ENCODE peak calls at places on chromosome 6, in four cellular contexts. D, E, L and U are unnamed samples.

GRCh38 chr6:11900662-11901598 is 111.2 kb upstream of the HIVEP1 start:
- DNase-seq in D (no peak), E (no peak), L (no peak), U (no peak)

GRCh38 chr6:130625825-130626500 is 201.2 kb upstream of the SMLR1 start:
- DNase-seq in D (no peak), E (no peak), L (no peak), U (peak; percentile 84)

GRCh38 chr6:22248513-22249308 is 48.1 kb downstream of the PRL start:
- DNase-seq in D (no peak), E (no peak), L (no peak), U (peak; percentile 51)

GRCh38 chr6:20909621-20910020 is 375.4 kb downstream of the CDKAL1 start:
- DNase-seq in D (no peak), E (no peak), L (no peak), U (no peak)

GRCh38 chr6:7542878-7543394 is 1.5 kb downstream of the DSP start:
- DNase-seq in D (peak; percentile 75), E (no peak), L (peak; percentile 49), U (peak; percentile 35)

GRCh38 chr6:14228571-14228970 is 111.0 kb downstream of the CD83 start:
- DNase-seq in D (no peak), E (no peak), L (no peak), U (peak; percentile 31)

GRCh38 chr6:35185302-35185681 is 28.5 kb upstream of the SCUBE3 start:
- DNase-seq in D (no peak), E (no peak), L (no peak), U (no peak)

GRCh38 chr6:82144852-82145332 is 102.7 kb downstream of the IBTK start:
- DNase-seq in D (peak; percentile 66), E (no peak), L (peak; percentile 31), U (peak; percentile 91)

GRCh38 chr6:87929843-87930288 is 117.8 kb upstream of the SPACA1 start:
- DNase-seq in D (peak; percentile 81), E (peak; percentile 68), L (peak; percentile 94), U (peak; percentile 77)

GRCh38 chr6:169342655-169343054 is 89.0 kb upstream of the THBS2 start:
- DNase-seq in D (no peak), E (no peak), L (peak; percentile 29), U (no peak)

GRCh38 chr6:92047152-92047551 is 1372.2 kb downstream of the EPHA7 start:
- DNase-seq in D (no peak), E (no peak), L (no peak), U (no peak)

GRCh38 chr6:20069130-20069529 is 143.1 kb downstream of the MBOAT1 start:
- DNase-seq in D (no peak), E (no peak), L (no peak), U (no peak)

GRCh38 chr6:31791324-31792089 is 4.0 kb downstream of the VARS1 start:
- DNase-seq in D (no peak), E (peak; percentile 40), L (peak; percentile 60), U (peak; percentile 54)

GRCh38 chr6:118668761-118669411 is 17.5 kb upstream of the CEP85L start:
- DNase-seq in D (no peak), E (no peak), L (no peak), U (peak; percentile 92)

GRCh38 chr6:61868507-61869080 is 417.4 kb downstream of the KHDRBS2 start:
- DNase-seq in D (no peak), E (no peak), L (no peak), U (no peak)

GRCh38 chr6:134520181-134521115 is 202.5 kb upstream of the SGK1 start:
- DNase-seq in D (no peak), E (no peak), L (no peak), U (no peak)

GRCh38 chr6:3088446-3088845 is 20.2 kb downstream of the RIPK1 start:
- DNase-seq in D (no peak), E (no peak), L (no peak), U (peak; percentile 71)

GRCh38 chr6:53873922-53874321 is 79.1 kb downstream of the LRRC1 start:
- DNase-seq in D (no peak), E (no peak), L (no peak), U (peak; percentile 15)

GRCh38 chr6:159943101-159943632 is 25.7 kb upstream of the IGF2R start:
- DNase-seq in D (no peak), E (no peak), L (no peak), U (peak; percentile 75)

GRCh38 chr6:140736227-140736626 is 1361.8 kb upstream of the CITED2 start:
- DNase-seq in D (no peak), E (no peak), L (no peak), U (peak; percentile 5)

GRCh38 chr6:67639161-67639560 is 995.9 kb upstream of the ADGRB3 start:
- DNase-seq in D (no peak), E (no peak), L (no peak), U (peak; percentile 64)

GRCh38 chr6:116405147-116405546 is 34.4 kb downstream of the DSE start:
- DNase-seq in D (no peak), E (no peak), L (no peak), U (peak; percentile 60)

GRCh38 chr6:34514112-34514511 is 42.0 kb downstream of the SPDEF start:
- DNase-seq in D (no peak), E (no peak), L (no peak), U (no peak)

GRCh38 chr6:43803783-43804549 is 34.0 kb downstream of the VEGFA start:
- DNase-seq in D (no peak), E (no peak), L (no peak), U (no peak)

GRCh38 chr6:49423817-49424216 is 39.2 kb downstream of the MMUT start:
- DNase-seq in D (no peak), E (no peak), L (no peak), U (peak; percentile 10)

GRCh38 chr6:161918608-161919205 is 644.8 kb upstream of the AGPAT4 start:
- DNase-seq in D (no peak), E (no peak), L (no peak), U (no peak)